ENCODE peak calls at places on chromosome 15, in seven cellular contexts. Z, U, R, G, F, P and M are unnamed samples.

GRCh38 chr15:28954466-28955159 is 68.8 kb downstream of the APBA2 start:
- DNase-seq in Z (no peak), U (no peak), R (no peak), G (peak; percentile 22), F (no peak), P (no peak), M (no peak)

GRCh38 chr15:70164910-70165791 is 67.4 kb upstream of the TLE3 start:
- DNase-seq in Z (no peak), U (peak; percentile 51), R (no peak), G (no peak), F (no peak), P (no peak), M (peak; percentile 65)

GRCh38 chr15:39165026-39165706 is 415.7 kb upstream of the THBS1 start:
- DNase-seq in Z (peak; percentile 75), U (no peak), R (no peak), G (no peak), F (no peak), P (no peak), M (no peak)

GRCh38 chr15:98134875-98135274 is 174.4 kb downstream of the ARRDC4 start:
- DNase-seq in Z (no peak), U (no peak), R (no peak), G (no peak), F (no peak), P (no peak), M (no peak)

GRCh38 chr15:94327356-94327936 is 96.1 kb downstream of the MCTP2 start:
- DNase-seq in Z (peak; percentile 50), U (peak; percentile 65), R (no peak), G (no peak), F (peak; percentile 64), P (no peak), M (peak; percentile 36)

GRCh38 chr15:58182460-58183163 is 44.4 kb downstream of the AQP9 start:
- DNase-seq in Z (peak; percentile 41), U (peak; percentile 40), R (peak; percentile 51), G (peak; percentile 78), F (peak; percentile 68), P (peak; percentile 36), M (peak; percentile 75)

GRCh38 chr15:42725331-42725903 is 11.5 kb downstream of the CDAN1 start:
- DNase-seq in Z (no peak), U (no peak), R (no peak), G (no peak), F (no peak), P (no peak), M (no peak)

GRCh38 chr15:79595995-79596622 is 164.0 kb downstream of the MINAR1 start:
- DNase-seq in Z (peak; percentile 74), U (peak; percentile 68), R (peak; percentile 74), G (peak; percentile 93), F (peak; percentile 99), P (peak; percentile 73), M (peak; percentile 98)

GRCh38 chr15:52140646-52141045 is 28.1 kb upstream of the BCL2L10 start:
- DNase-seq in Z (no peak), U (no peak), R (no peak), G (no peak), F (no peak), P (no peak), M (no peak)

GRCh38 chr15:89784686-89784960 is 8.5 kb downstream of the MESP2 start:
- DNase-seq in Z (no peak), U (no peak), R (no peak), G (no peak), F (no peak), P (no peak), M (no peak)

GRCh38 chr15:86316216-86316615 is 236.5 kb downstream of the AGBL1 start:
- DNase-seq in Z (no peak), U (no peak), R (no peak), G (no peak), F (no peak), P (no peak), M (no peak)

GRCh38 chr15:88897456-88898194 is 2.3 kb upstream of the HAPLN3 start:
- DNase-seq in Z (peak; percentile 71), U (peak; percentile 73), R (no peak), G (no peak), F (peak; percentile 57), P (no peak), M (peak; percentile 54)

GRCh38 chr15:48076454-48076853 is 44.3 kb upstream of the SLC24A5 start:
- DNase-seq in Z (no peak), U (peak; percentile 80), R (no peak), G (no peak), F (no peak), P (no peak), M (no peak)

GRCh38 chr15:38440353-38441129 is 13.4 kb upstream of the FAM98B start:
- DNase-seq in Z (peak; percentile 62), U (peak; percentile 67), R (peak; percentile 69), G (peak; percentile 70), F (peak; percentile 92), P (peak; percentile 27), M (peak; percentile 85)

GRCh38 chr15:64582202-64582601 is 121.8 kb downstream of the ZNF609 start:
- DNase-seq in Z (peak; percentile 42), U (peak; percentile 78), R (no peak), G (no peak), F (peak; percentile 73), P (no peak), M (no peak)

GRCh38 chr15:74201656-74202420 is 749 bp downstream of the STRA6 start:
- DNase-seq in Z (no peak), U (peak; percentile 41), R (no peak), G (no peak), F (peak; percentile 36), P (no peak), M (no peak)

GRCh38 chr15:67807836-67808235 is 17.5 kb upstream of the SKOR1 start:
- DNase-seq in Z (no peak), U (no peak), R (no peak), G (peak; percentile 8), F (no peak), P (no peak), M (no peak)
- H2BK120ac ChIP-seq in Z (no peak overlapping the region), U (no peak overlapping the region), R (no peak overlapping the region), G (no peak overlapping the region), F (no peak overlapping the region), P (no peak overlapping the region), M (no peak overlapping the region)

DNA sequence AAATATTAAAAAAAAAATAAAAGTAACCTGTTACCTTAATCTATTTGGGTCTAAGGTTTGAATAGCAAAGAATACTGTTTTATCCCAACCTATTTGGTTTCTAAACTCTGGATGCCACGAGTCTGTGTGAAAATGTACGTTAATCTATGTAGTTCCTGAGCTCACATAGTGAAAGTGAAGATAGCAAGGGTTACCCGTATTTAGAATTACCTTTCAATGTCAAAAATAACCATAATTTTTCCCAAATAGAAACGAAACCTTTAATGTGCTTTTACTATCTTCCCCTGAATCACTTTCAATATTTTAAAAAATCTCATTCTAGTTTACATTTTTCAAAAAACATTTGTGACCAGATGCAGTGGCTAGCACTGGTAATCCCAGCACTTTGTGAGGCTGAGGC is 5.8 kb upstream of the USP50 start:
- DNase-seq in Z (no peak), U (no peak), R (no peak), G (no peak), F (no peak), P (no peak), M (no peak)
- H3K23ac ChIP-seq in Z (no peak overlapping the region), U (no peak overlapping the region), R (no peak overlapping the region), G (no peak overlapping the region), F (no peak overlapping the region), P (no peak overlapping the region), M (no peak overlapping the region)

GRCh38 chr15:82677720-82678323 is 30.7 kb upstream of the CPEB1 start:
- DNase-seq in Z (no peak), U (no peak), R (no peak), G (no peak), F (no peak), P (no peak), M (no peak)

GRCh38 chr15:82681371-82681770 is 28.3 kb downstream of the AP3B2 start:
- DNase-seq in Z (no peak), U (no peak), R (no peak), G (no peak), F (no peak), P (no peak), M (no peak)

GRCh38 chr15:82679626-82680199 is 30.0 kb downstream of the AP3B2 start:
- DNase-seq in Z (no peak), U (no peak), R (no peak), G (no peak), F (no peak), P (no peak), M (no peak)

GRCh38 chr15:82674873-82675272 is 27.7 kb upstream of the CPEB1 start:
- DNase-seq in Z (no peak), U (no peak), R (no peak), G (no peak), F (no peak), P (no peak), M (no peak)

DNA sequence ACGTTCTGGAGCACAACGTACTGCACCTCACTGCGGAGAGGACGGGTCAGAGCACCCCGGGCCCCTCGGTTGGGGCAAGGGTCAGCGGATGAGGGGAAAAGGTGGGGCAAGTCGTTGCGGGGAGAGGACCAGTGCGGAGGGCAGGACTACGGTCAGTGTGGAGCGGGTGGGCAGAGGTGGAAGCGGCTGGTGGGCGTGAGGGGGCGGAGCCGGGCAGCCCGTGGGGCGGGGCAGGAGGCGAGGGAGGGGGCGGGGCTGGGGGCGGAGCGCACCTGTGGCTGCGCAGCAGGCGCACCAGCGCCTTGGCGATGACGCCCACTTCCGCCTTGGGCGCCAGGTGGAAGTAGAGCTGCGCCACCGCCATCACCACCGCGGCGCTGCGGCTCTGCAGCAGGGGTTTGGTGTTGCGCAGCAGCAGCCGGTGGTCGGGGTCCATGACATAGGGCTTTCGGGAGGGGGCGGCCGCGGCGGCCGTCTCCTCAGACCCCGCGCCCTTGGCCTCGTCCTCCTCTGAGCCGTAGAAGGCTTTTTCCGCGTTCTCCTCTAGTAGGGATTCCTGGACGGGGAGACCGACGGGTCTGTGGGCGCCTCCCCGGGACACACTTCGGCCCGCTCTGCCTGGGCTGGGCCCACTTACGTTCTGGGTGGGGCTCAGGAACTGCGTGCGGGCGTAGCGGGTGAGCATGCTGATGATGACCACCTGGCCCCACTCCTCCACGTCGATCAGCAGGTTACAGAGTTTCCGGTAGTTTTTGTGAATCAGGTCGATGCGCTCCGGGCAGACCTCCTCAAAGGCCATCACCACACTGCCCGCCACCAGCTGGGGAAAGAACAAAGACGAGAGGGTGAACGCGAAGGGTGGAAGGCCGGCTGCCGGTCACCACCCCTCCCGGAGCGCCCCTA is 29.2 kb downstream of the AP3B2 start:
- DNase-seq in Z (no peak), U (no peak), R (peak; percentile 58), G (peak; percentile 94), F (peak; percentile 75), P (peak; percentile 82), M (peak; percentile 94)
- H2BK120ac ChIP-seq in Z (no peak overlapping the region), U (no peak overlapping the region), R (no peak overlapping the region), G (no peak overlapping the region), F (peak overlapping the region; percentile 31), P (no peak overlapping the region), M (no peak overlapping the region)

GRCh38 chr15:95345867-95346266 is 984.6 kb upstream of the NR2F2 start:
- DNase-seq in Z (no peak), U (no peak), R (no peak), G (no peak), F (no peak), P (no peak), M (no peak)

GRCh38 chr15:95346856-95347255 is 983.6 kb upstream of the NR2F2 start:
- DNase-seq in Z (peak; percentile 42), U (no peak), R (no peak), G (no peak), F (no peak), P (no peak), M (no peak)

DNA sequence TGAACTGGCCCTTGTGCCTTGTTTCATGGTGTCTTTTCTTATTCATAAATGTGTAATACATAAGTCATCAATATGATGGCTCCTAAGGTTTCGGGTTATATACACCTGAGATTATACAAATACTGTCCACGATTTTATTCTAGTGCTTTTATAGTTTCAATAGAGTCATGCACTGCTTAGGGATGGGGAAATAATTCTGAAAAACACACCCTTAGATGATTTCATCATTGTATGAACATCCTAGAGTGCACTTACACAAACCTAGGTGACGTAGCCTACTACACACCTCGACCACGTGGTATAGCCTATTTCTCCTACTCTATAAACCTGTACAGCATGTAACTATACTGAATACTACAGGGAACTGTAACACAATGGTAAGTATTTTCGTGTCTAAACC is 988.8 kb upstream of the NR2F2 start:
- DNase-seq in Z (no peak), U (no peak), R (no peak), G (no peak), F (no peak), P (no peak), M (no peak)
- H3K23ac ChIP-seq in Z (no peak overlapping the region), U (no peak overlapping the region), R (no peak overlapping the region), G (no peak overlapping the region), F (no peak overlapping the region), P (no peak overlapping the region), M (no peak overlapping the region)